ENCODE peak calls at places on chromosomes 16 and 17, in six cellular contexts. H is HCT116, E is AG09319, M is uterus, W is stomach, Y is ascending aorta. F is an unnamed sample.

GRCh38 chr17:8481089-8481488 is 45.4 kb downstream of the NDEL1 start:
- DNase-seq in H (no peak), Y (peak), M (no peak), W (no peak), E (no peak), F (no peak)

GRCh38 chr17:57623620-57624019 is 121.5 kb downstream of the CCDC182 start:
- DNase-seq in Y (no peak), W (no peak), E (no peak), M (no peak), H (no peak), F (no peak)

GRCh38 chr17:75352079-75352569 is 53.4 kb downstream of the GRB2 start:
- DNase-seq in W (peak), Y (no peak), H (no peak), E (no peak), M (no peak), F (no peak)

GRCh38 chr16:1058216-1058615 is 14.3 kb upstream of the SSTR5 start:
- DNase-seq in E (no peak), W (no peak), M (no peak), H (no peak), Y (no peak), F (no peak)

GRCh38 chr16:2835638-2836493 is 5.8 kb downstream of the ZG16B start:
- DNase-seq in H (peak), M (no peak), Y (no peak), W (peak), E (peak), F (peak)

GRCh38 chr16:77435240-77435819 is 496 bp upstream of the ADAMTS18 start:
- DNase-seq in M (no peak), W (no peak), H (no peak), Y (no peak), E (no peak), F (no peak)

GRCh38 chr17:64240261-64240740 is 22.8 kb downstream of the TEX2 start:
- DNase-seq in M (no peak), E (no peak), W (no peak), H (no peak), Y (no peak), F (no peak)

GRCh38 chr16:11681977-11682654 is 13.9 kb downstream of the SNN start:
- DNase-seq in W (peak), E (no peak), Y (no peak), H (no peak), M (no peak), F (no peak)

GRCh38 chr17:65572581-65573282 is 11.3 kb upstream of the AXIN2 start:
- DNase-seq in E (no peak), Y (no peak), H (no peak), M (no peak), W (no peak), F (no peak)

DNA sequence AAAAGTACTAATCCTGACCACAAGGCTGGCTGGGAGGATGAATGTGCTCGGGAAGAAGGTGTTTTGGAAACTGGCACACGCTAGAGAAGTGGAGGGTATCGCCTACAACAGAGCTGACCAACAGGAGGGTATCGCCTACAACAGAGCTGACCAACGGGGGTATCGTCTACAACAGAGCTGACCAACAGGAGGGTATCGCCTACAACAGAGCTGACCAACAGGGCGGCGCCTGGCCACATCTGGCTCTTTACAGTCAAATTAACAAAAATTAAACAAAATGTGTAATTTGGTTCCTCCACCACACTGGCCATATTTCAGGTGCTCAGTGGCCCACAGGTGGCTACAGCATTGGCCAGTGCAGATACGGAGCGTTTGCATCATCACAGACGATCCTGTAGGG is 153.5 kb downstream of the CMIP start:
- DNase-seq in W (no peak), H (no peak), E (no peak), M (no peak), Y (no peak), F (no peak)
- TF ChIP-seq CTCF in W (no peak), H (no peak), E (no peak), M (no peak), Y (no peak), F (no peak)

GRCh38 chr16:85359147-85359822 is 247.0 kb upstream of the CIBAR2 start:
- DNase-seq in W (no peak), E (no peak), Y (no peak), H (no peak), M (no peak), F (no peak)
- TF ChIP-seq CTCF in W (no peak), E (no peak), Y (no peak), H (no peak), M (no peak), F (no peak)

DNA sequence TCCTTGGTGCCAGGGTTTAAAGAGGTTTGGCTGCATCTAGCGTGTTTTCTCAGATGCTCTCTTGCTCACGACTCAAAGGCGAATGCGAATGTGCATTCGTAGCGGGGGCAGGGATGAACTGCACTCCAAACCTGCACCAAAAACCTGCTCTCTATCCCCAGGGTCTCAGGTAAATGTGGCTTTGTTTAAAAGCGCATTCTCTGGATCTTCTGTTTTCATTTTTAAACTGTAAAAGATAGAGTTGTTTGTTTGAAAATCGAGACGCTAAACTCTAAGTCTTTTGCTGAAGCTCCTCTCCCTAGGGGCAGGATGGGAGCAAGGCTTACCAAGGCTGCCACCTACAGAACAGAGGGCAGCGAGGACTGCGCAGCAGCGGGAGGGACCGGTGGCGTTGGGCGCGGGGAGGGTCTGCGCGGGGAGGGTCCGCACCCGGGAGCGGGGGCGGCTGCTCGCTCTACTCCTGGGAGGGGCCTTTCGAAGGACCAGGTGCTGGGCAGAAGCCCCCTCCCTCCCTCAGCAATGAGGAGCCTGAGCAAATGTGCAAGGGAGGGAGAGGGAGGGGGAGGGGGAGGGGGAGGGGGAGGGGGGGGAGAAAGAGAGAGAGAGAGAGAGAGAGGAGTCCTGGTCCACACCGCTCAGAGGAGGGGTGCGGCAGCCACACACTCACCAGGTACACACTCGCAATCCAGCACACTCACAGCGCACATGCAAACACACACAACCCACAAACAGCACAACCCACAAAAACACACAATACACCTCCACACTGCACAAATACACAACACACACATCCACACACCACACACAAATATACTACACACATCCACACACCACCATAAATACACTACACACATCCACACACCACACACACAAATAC is 142.8 kb downstream of the GRIN2A start:
- DNase-seq in Y (no peak), E (no peak), H (no peak), M (no peak), W (no peak), F (no peak)
- TF ChIP-seq CTCF in Y (no peak), E (peak), H (no peak), M (no peak), W (no peak), F (peak)

DNA sequence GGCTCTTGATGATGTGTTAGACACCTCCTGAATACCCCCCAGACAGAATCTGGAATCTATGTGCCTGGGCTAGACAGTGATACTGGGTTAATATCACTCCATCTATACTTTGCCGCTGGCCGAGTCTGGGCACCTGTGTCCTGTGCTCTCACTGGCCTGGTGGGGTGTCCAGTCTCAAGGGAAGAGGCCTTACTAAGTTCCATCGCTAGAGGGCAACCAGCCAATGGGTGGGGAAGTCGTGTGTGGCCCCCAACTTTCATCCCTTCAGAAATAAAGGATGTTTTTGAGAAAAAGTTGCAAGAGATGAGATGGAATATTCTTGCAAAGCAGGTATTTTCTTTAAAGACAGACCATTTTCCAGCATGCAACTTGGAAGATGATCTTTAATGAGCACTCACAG is 1.6 kb upstream of the GLP2R start:
- DNase-seq in Y (no peak), H (no peak), E (no peak), W (no peak), M (no peak), F (no peak)
- TF ChIP-seq CTCF in Y (no peak), H (no peak), E (no peak), W (no peak), M (no peak), F (peak)

DNA sequence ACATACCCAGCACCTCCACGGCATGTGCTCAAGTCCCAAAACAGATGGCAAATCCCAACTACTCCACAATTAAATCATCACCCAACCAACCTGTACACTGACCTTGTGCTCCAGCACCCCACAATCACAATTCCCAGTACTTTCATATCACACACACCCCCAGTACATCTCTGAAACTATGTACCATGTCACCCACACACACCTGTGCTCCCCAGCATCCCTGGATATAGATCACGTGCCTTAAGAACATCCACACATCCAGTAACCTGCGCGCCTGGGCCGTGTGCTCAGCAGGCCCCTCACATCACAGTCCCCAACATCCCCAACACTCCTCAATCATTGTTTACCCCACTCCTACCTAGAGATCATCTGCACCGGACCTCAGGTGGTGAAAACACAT is 2.1 kb downstream of the NLGN2 start:
- DNase-seq in Y (no peak), W (no peak), M (no peak), H (no peak), E (no peak), F (no peak)
- TF ChIP-seq CTCF in Y (no peak), W (no peak), M (no peak), H (no peak), E (no peak), F (no peak)

DNA sequence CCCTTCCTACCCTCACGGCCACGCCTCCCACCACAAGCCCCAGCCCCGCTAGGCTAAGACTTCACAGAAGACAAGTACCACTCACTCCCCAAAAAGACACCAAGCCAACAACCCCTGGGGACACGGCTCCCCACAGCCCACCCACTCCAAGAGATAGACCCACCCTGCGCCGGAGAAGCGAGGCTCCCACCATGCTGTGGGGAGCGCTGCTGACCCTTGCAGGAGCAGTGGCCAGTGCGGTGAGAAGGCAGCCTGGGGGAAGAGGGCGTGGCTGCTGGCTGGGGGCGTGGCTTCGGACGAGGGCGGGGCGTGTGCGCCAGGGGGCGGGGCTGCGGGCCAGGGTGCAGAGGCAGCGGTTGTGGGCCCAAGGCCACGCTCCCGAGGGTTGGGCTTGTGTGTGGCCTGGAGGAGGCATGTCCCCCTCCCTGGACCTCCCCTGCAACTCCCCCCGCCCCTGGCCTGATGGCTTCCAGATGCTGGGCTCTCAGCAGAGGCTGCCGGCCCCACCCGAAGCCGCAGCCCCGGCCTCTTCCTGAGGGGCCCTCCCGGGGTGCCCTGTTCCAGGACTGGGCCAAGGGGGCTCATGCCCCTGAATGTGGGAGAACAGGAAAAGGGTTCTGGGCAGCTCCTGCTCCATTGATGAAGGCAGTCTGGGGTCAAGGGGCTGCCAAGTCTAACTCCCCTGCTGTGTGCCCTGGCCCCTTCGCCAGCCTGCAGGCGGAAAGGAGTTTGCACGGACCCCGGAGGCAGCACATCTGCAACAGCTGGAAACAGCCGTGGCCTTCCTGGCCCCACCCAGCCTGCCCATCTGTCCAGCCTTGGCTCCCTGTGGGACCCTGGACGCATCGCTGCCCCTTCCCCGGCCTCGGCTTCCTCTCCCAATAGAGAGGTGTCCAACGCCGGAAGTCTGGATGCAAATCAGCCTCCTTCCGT is 9.1 kb downstream of the TFAP4 start:
- DNase-seq in M (peak), E (peak), H (peak), W (peak), Y (peak), F (no peak)
- TF ChIP-seq CTCF in M (no peak), E (peak), H (peak), W (no peak), Y (no peak), F (no peak)

DNA sequence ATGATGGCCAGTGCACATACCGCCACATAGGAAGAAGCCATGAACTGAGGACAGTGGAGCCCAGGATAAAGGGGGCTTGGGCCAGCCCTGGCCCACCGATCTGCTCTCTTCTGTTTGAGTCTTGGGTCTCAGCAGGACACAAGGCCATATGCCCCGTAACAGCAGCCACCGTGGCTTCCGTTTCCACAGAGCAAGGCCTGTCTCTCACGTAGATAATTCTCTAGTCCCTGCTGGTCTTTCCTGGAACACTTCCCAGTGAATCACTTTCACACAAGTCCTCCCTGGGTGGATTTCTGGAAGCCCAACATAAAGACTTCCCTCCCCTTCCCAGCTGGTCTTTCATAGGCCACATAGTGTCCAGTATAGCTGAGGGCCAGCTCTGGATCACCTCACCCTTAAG is 20.0 kb upstream of the C16orf78 start:
- DNase-seq in W (no peak), Y (no peak), M (no peak), E (no peak), H (no peak), F (no peak)
- TF ChIP-seq CTCF in W (no peak), Y (no peak), M (no peak), E (no peak), H (no peak), F (no peak)

GRCh38 chr17:73481672-73482071 is 162.6 kb downstream of the SDK2 start:
- DNase-seq in M (no peak), Y (no peak), H (no peak), W (no peak), E (no peak), F (no peak)

GRCh38 chr17:73480740-73481139 is 163.5 kb downstream of the SDK2 start:
- DNase-seq in Y (no peak), H (no peak), W (no peak), E (no peak), M (no peak), F (no peak)

GRCh38 chr17:73476890-73477350 is 165.1 kb upstream of the CDC42EP4 start:
- DNase-seq in M (no peak), E (no peak), W (no peak), H (no peak), Y (no peak), F (no peak)

GRCh38 chr17:73482251-73482661 is 162.0 kb downstream of the SDK2 start:
- DNase-seq in M (no peak), E (no peak), Y (no peak), W (no peak), H (no peak), F (no peak)

DNA sequence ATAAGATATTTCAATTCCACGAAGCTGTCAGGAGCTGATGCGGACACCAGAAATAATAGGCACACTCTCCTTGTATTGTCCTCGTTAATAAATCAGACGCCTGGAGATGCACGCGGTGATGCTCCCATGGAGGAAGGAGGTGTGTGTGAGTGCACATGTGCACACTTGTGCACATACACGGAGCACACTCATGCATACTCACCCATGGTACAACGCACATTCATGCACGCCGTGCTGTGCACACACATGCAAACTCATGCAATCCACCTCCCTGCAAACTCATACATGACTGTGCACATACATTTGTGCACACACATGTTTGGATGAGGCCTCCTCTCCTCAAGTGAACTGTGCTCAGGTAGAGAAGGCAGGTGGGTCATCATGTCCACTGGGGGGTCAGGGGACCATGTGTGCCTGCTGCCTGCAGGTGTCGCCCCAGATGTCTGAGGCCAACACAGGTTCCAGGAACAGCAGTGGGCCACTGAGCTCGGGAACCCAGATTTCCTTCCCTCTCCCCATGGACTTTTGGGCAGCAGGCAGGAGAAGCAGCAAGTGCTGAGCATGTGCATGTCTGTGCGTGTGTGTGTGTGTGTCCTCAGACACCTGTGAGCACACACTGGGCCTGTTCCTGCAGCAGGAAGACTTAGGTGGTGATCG is 165.3 kb downstream of the SDK2 start:
- DNase-seq in Y (no peak), W (no peak), M (no peak), H (no peak), E (no peak), F (no peak)
- TF ChIP-seq CTCF in Y (no peak), W (no peak), M (no peak), H (peak), E (no peak), F (no peak)